ENCODE peak calls at places on chromosomes 4 and X, in six cellular contexts. Y, O, W, H, R and K are unnamed samples.

GRCh38 chr4:149870008-149870407 is 54.4 kb upstream of the IQCM start:
- DNase-seq in W (no peak), O (no peak), Y (no peak), R (no peak), H (no peak), K (no peak)

GRCh38 chr4:157242871-157243270 is 22.3 kb downstream of the GRIA2 start:
- DNase-seq in O (no peak), W (no peak), R (no peak), Y (no peak), H (no peak), K (no peak)

GRCh38 chr4:41189076-41189475 is 25.3 kb downstream of the APBB2 start:
- DNase-seq in Y (no peak), O (no peak), W (no peak), R (no peak), H (no peak), K (no peak)

GRCh38 chr4:10078481-10079233 is 37.9 kb downstream of the WDR1 start:
- DNase-seq in W (no peak), R (no peak), Y (no peak), H (no peak), O (no peak), K (no peak)

GRCh38 chr4:108590776-108591175 is 29.6 kb upstream of the RPL34 start:
- DNase-seq in H (peak; percentile 21), O (no peak), W (no peak), Y (no peak), R (no peak), K (no peak)

GRCh38 chr4:16897991-16898827 is at the start of gene LDB2:
- DNase-seq in W (peak; percentile 40), Y (no peak), H (peak; percentile 82), R (peak; percentile 43), O (peak; percentile 51), K (no peak)

GRCh38 chr4:2962614-2963184 is 507 bp downstream of the NOP14 start:
- DNase-seq in H (peak; percentile 54), W (no peak), O (no peak), R (peak; percentile 65), Y (no peak), K (peak; percentile 46)

GRCh38 chr4:69800599-69800998 is 40.2 kb upstream of the SULT1B1 start:
- DNase-seq in O (no peak), W (no peak), H (peak; percentile 71), Y (no peak), R (no peak), K (no peak)

GRCh38 chr4:32847466-32847865 is 2127.3 kb downstream of the PCDH7 start:
- DNase-seq in W (no peak), O (no peak), R (no peak), H (peak; percentile 14), Y (no peak), K (no peak)

GRCh38 chr4:72340803-72341431 is 228.1 kb downstream of the ADAMTS3 start:
- DNase-seq in R (no peak), H (peak; percentile 30), Y (no peak), W (no peak), O (no peak), K (no peak)

GRCh38 chr4:159283697-159284492 is 181.0 kb downstream of the RAPGEF2 start:
- DNase-seq in W (no peak), R (no peak), H (peak; percentile 73), Y (no peak), O (no peak), K (no peak)

GRCh38 chrX:50812995-50813842 is 775 bp downstream of the SHROOM4 start:
- DNase-seq in Y (no peak), O (no peak), H (peak; percentile 38), R (no peak), W (peak; percentile 26), K (no peak)

GRCh38 chr4:169070071-169070894 is 60.2 kb upstream of the CBR4 start:
- DNase-seq in O (no peak), Y (no peak), R (no peak), W (no peak), H (peak; percentile 94), K (no peak)

GRCh38 chr4:137740192-137740591 is 207.9 kb upstream of the PCDH18 start:
- DNase-seq in R (no peak), W (no peak), Y (no peak), O (no peak), H (no peak), K (no peak)

GRCh38 chr4:89753601-89754066 is 83.3 kb downstream of the SNCA start:
- DNase-seq in W (no peak), R (no peak), Y (no peak), O (no peak), H (peak; percentile 100), K (no peak)

GRCh38 chr4:147085796-147086195 is 140.1 kb upstream of the TTC29 start:
- DNase-seq in H (no peak), O (no peak), W (no peak), R (no peak), Y (no peak), K (no peak)

GRCh38 chrX:630007-630921 is at the start of gene SHOX:
- DNase-seq in H (no peak), R (no peak), W (no peak), O (no peak), Y (no peak), K (no peak)

GRCh38 chr4:46051392-46051791 is 72.5 kb downstream of the GABRG1 start:
- DNase-seq in H (no peak), O (no peak), Y (no peak), W (no peak), R (no peak), K (no peak)

GRCh38 chr4:129167640-129168260 is 71.8 kb downstream of the C4orf33 start:
- DNase-seq in H (no peak), R (no peak), Y (no peak), W (no peak), O (no peak), K (no peak)

GRCh38 chr4:2962099-2962455 is 1.1 kb downstream of the NOP14 start:
- DNase-seq in Y (peak; percentile 60), W (no peak), H (no peak), R (no peak), O (no peak), K (no peak)

GRCh38 chrX:8971116-8971515 is 62.8 kb downstream of the FAM9B start:
- DNase-seq in R (no peak), Y (no peak), W (no peak), O (no peak), H (peak; percentile 62), K (no peak)

GRCh38 chrX:149819371-149819770 is 37.6 kb downstream of the MAGEA9 start:
- DNase-seq in R (no peak), H (no peak), W (no peak), Y (no peak), O (no peak), K (no peak)

GRCh38 chr4:160724063-160724462 is 1439.7 kb downstream of the FSTL5 start:
- DNase-seq in W (no peak), R (no peak), H (no peak), Y (no peak), O (no peak), K (no peak)

GRCh38 chrX:65994519-65995501 is 45.1 kb downstream of the VSIG4 start:
- DNase-seq in R (no peak), O (no peak), W (no peak), H (no peak), Y (no peak), K (no peak)

GRCh38 chr4:25654971-25655963 is at the start of gene SLC34A2:
- DNase-seq in R (no peak), H (no peak), W (no peak), O (no peak), Y (no peak), K (no peak)

GRCh38 chrX:68929332-68930150 is 100.7 kb downstream of the EFNB1 start:
- DNase-seq in R (no peak), W (no peak), H (peak; percentile 81), O (no peak), Y (no peak), K (no peak)

GRCh38 chr4:30720021-30720655 is at the start of gene PCDH7:
- DNase-seq in R (peak; percentile 42), H (peak; percentile 62), O (no peak), Y (no peak), W (peak; percentile 55), K (no peak)

GRCh38 chrX:72255445-72255844 is 16.6 kb upstream of the ERCC6L start:
- DNase-seq in H (no peak), R (peak; percentile 6), W (peak; percentile 39), Y (no peak), O (no peak), K (no peak)